ENCODE peak calls at places on chromosomes 1 and 21, in five cellular contexts. One of them, this sample, is unnamed.
A peak's percentile ranks its signal among the peaks of the same experiment; 100 is the strongest.

GRCh38 chr1:153397056-153397923 is 6.4 kb upstream of the S100A8 start:
- DNase-seq in NCI-H1436: no peak
- DNase-seq in sigmoid colon: no peak
- DNase-seq in amygdala: no peak
- DNase-seq in C1 segment of cervical spinal cord: no peak
- DNase-seq in this sample: no peak

GRCh38 chr1:206472454-206472853 is 2.2 kb downstream of the IKBKE start:
- DNase-seq in NCI-H1436: no peak
- DNase-seq in sigmoid colon: no peak
- DNase-seq in amygdala: no peak
- DNase-seq in C1 segment of cervical spinal cord: no peak
- DNase-seq in this sample: no peak

GRCh38 chr1:6038603-6039002 is 7.1 kb upstream of the KCNAB2 start:
- DNase-seq in NCI-H1436: no peak
- DNase-seq in sigmoid colon: no peak
- DNase-seq in amygdala: no peak
- DNase-seq in C1 segment of cervical spinal cord: no peak
- DNase-seq in this sample: no peak

GRCh38 chr21:17463441-17463840 is 49.4 kb upstream of the CXADR start:
- DNase-seq in NCI-H1436: no peak
- DNase-seq in sigmoid colon: no peak
- DNase-seq in amygdala: peak; percentile 32
- DNase-seq in C1 segment of cervical spinal cord: no peak
- DNase-seq in this sample: no peak

GRCh38 chr21:41582866-41583265 is 74.9 kb upstream of the TMPRSS2 start:
- DNase-seq in NCI-H1436: no peak
- DNase-seq in sigmoid colon: no peak
- DNase-seq in amygdala: no peak
- DNase-seq in C1 segment of cervical spinal cord: no peak
- DNase-seq in this sample: no peak

GRCh38 chr1:44268054-44268453 is 54.8 kb downstream of the DMAP1 start:
- DNase-seq in NCI-H1436: no peak
- DNase-seq in sigmoid colon: no peak
- DNase-seq in amygdala: no peak
- DNase-seq in C1 segment of cervical spinal cord: no peak
- DNase-seq in this sample: no peak

GRCh38 chr1:3283849-3284248 is 170.6 kb upstream of the ARHGEF16 start:
- DNase-seq in NCI-H1436: no peak
- DNase-seq in sigmoid colon: no peak
- DNase-seq in amygdala: no peak
- DNase-seq in C1 segment of cervical spinal cord: peak; percentile 14
- DNase-seq in this sample: peak; percentile 76

GRCh38 chr1:107076846-107077245 is 20.4 kb downstream of the PRMT6 start:
- DNase-seq in NCI-H1436: no peak
- DNase-seq in sigmoid colon: no peak
- DNase-seq in amygdala: no peak
- DNase-seq in C1 segment of cervical spinal cord: no peak
- DNase-seq in this sample: no peak

GRCh38 chr1:211548321-211549091 is 30.5 kb downstream of the SLC30A1 start:
- DNase-seq in NCI-H1436: peak; percentile 82
- DNase-seq in sigmoid colon: peak; percentile 46
- DNase-seq in amygdala: peak; percentile 36
- DNase-seq in C1 segment of cervical spinal cord: no peak
- DNase-seq in this sample: peak; percentile 43

This sample was measured in sciatic nerve.